ENCODE peak calls at places on chromosomes 13 and 19, in nine cellular contexts. N is K562, U is esophagus muscularis mucosa, A is GM12891, Y is H1, T is endothelial cell of umbilical vein, B is breast epithelium, W is HCT116, R is transverse colon. C is an unnamed sample.

GRCh38 chr13:111211789-111212516 is 96.8 kb downstream of the ARHGEF7 start:
- DNase-seq in Y (no peak), A (no peak), T (peak; percentile 55), U (no peak), B (no peak), R (no peak), W (no peak), N (no peak), C (no peak)

GRCh38 chr19:8585894-8586750 is 8.9 kb upstream of the MYO1F start:
- DNase-seq in A (no peak), B (no peak), T (no peak), Y (peak; percentile 99), U (no peak), R (peak; percentile 66), N (peak; percentile 79), W (peak; percentile 49), C (peak; percentile 61)

GRCh38 chr13:23656637-23657036 is 86.4 kb downstream of the TNFRSF19 start:
- DNase-seq in Y (no peak), A (peak; percentile 21), R (no peak), N (no peak), W (no peak), T (peak; percentile 48), B (no peak), U (no peak), C (no peak)

GRCh38 chr13:98896868-98897144 is 81.1 kb downstream of the DOCK9 start:
- DNase-seq in T (no peak), N (no peak), W (no peak), A (no peak), R (no peak), Y (no peak), U (no peak), B (no peak), C (no peak)

GRCh38 chr13:47457631-47458030 is 543.4 kb downstream of the SUCLA2 start:
- DNase-seq in U (no peak), Y (no peak), W (no peak), T (no peak), N (no peak), B (no peak), A (no peak), R (no peak), C (no peak)

GRCh38 chr13:103142091-103142594 is 75.9 kb upstream of the SLC10A2 start:
- DNase-seq in A (no peak), T (no peak), W (no peak), Y (no peak), U (no peak), B (no peak), R (no peak), N (no peak), C (no peak)

GRCh38 chr19:964761-965694 is 19.1 kb upstream of the WDR18 start:
- DNase-seq in B (no peak), U (no peak), Y (no peak), N (no peak), R (no peak), W (no peak), A (no peak), T (no peak), C (no peak)

GRCh38 chr19:56670961-56671612 is 470 bp downstream of the ZNF835 start:
- DNase-seq in U (no peak), R (no peak), Y (no peak), T (no peak), W (no peak), N (no peak), A (no peak), B (no peak), C (no peak)

GRCh38 chr13:79194272-79194671 is 211.8 kb downstream of the RBM26 start:
- DNase-seq in N (no peak), R (peak; percentile 8), U (no peak), A (peak; percentile 2), B (no peak), W (no peak), Y (no peak), T (no peak), C (no peak)

GRCh38 chr19:37551123-37551993 is 43.2 kb downstream of the ZNF571 start:
- DNase-seq in Y (no peak), N (peak; percentile 63), T (peak; percentile 57), B (no peak), U (no peak), W (no peak), R (peak; percentile 42), A (peak; percentile 77), C (no peak)

GRCh38 chr19:19627716-19628498 is at the start of gene LPAR2:
- DNase-seq in Y (peak; percentile 89), A (peak; percentile 97), R (peak; percentile 82), U (no peak), T (no peak), W (peak; percentile 24), B (peak; percentile 66), N (no peak), C (peak; percentile 87)

GRCh38 chr19:47651691-47652090 is 42.8 kb downstream of the BICRA start:
- DNase-seq in R (no peak), U (no peak), Y (no peak), W (no peak), A (no peak), T (no peak), B (no peak), N (no peak), C (no peak)

GRCh38 chr13:108263961-108264360 is 5.6 kb upstream of the TNFSF13B start:
- DNase-seq in U (no peak), A (no peak), W (no peak), R (no peak), B (no peak), Y (no peak), N (no peak), T (no peak), C (no peak)

GRCh38 chr13:36261976-36262375 is 35.6 kb downstream of the CCDC169 start:
- DNase-seq in W (no peak), Y (no peak), N (no peak), T (no peak), A (no peak), R (no peak), U (no peak), B (no peak), C (no peak)

GRCh38 chr13:36261011-36261410 is 36.6 kb downstream of the CCDC169 start:
- DNase-seq in T (no peak), N (no peak), B (no peak), Y (no peak), U (no peak), W (no peak), A (no peak), R (no peak), C (no peak)

GRCh38 chr13:36258831-36259230 is 38.8 kb downstream of the CCDC169 start:
- DNase-seq in U (no peak), N (no peak), T (no peak), Y (no peak), A (no peak), B (no peak), W (no peak), R (no peak), C (no peak)

DNA sequence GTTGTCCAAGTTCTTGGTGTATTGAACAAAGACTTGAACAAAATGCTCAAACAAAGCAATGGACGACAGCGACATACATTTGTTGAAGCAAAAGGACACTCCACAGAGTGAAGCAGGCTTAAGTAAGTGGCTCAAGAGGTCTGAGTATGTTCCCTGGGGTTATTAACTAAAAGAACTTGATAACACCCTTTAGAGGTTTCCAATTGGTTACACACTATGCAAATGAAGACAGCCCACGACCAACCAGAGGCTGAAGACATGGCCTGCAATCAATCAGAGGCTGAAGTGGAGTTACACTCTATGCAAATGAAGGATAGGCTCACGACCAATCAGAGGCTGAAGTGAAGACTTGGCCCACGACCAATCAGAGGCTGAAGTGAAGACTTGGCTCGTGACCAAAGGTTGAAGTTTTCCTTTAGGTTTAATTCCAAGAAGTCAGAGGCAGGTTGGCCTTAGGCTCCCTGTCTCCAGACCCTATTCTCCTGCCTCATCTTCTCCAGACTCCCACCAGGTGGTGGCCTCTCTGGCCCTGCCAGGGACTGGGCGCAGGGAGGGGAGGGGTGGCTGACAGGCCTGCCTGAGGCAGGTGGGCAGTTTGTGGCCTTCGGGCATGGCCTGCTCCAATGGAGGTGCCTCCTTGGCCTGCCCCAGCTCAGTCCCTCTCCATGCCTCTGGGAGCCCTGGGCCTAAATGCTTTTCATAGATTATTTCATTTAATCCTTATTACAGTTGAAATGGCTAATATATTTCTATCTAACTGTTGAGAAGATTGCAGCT is 38.1 kb downstream of the CCDC169 start:
- DNase-seq in A (no peak), N (no peak), B (no peak), T (no peak), R (no peak), W (no peak), U (no peak), Y (no peak), C (no peak)
- TF ChIP-seq POLR2AphosphoS5 in A (no peak), N (no peak), B (no peak), T (no peak), R (no peak), W (no peak), U (no peak), Y (no peak), C (no peak)

GRCh38 chr19:54631489-54631888 is 1.2 kb downstream of the LILRB1 start:
- DNase-seq in T (no peak), Y (no peak), B (no peak), W (no peak), U (peak; percentile 89), R (no peak), N (no peak), A (no peak), C (no peak)
- TF ChIP-seq POLR2A in T (no peak), Y (no peak), B (no peak), W (no peak), U (no peak), R (no peak), N (no peak), A (no peak), C (no peak)

GRCh38 chr13:49098198-49098597 is 121.9 kb upstream of the MLNR start:
- DNase-seq in A (no peak), N (no peak), W (peak; percentile 81), B (no peak), R (no peak), U (no peak), Y (no peak), T (peak; percentile 97), C (no peak)
- TF ChIP-seq POLR2AphosphoS5 in A (no peak), N (no peak), W (no peak), B (no peak), R (peak; percentile 48), U (peak; percentile 54), Y (no peak), T (peak; percentile 48), C (peak; percentile 78)

GRCh38 chr19:11237321-11237720 is 2.1 kb upstream of the ANGPTL8 start:
- DNase-seq in T (no peak), R (no peak), A (no peak), U (no peak), W (no peak), B (no peak), Y (no peak), N (no peak), C (no peak)

GRCh38 chr19:11238041-11238440 is 1.4 kb upstream of the ANGPTL8 start:
- DNase-seq in A (no peak), T (no peak), N (no peak), U (no peak), W (no peak), Y (no peak), B (no peak), R (no peak), C (no peak)

GRCh38 chr19:11238781-11239376 is 540 bp upstream of the ANGPTL8 start:
- DNase-seq in U (no peak), T (no peak), A (no peak), R (no peak), W (no peak), Y (no peak), B (no peak), N (no peak), C (no peak)

GRCh38 chr19:11240008-11240444 is 607 bp downstream of the ANGPTL8 start:
- DNase-seq in N (no peak), T (no peak), Y (no peak), U (no peak), R (no peak), A (no peak), B (no peak), W (no peak), C (no peak)

GRCh38 chr19:11239377-11240000 is at the start of gene ANGPTL8:
- DNase-seq in U (no peak), R (no peak), B (no peak), T (no peak), W (no peak), N (no peak), Y (no peak), A (no peak), C (no peak)
- TF ChIP-seq POLR2A in U (no peak), R (no peak), B (no peak), T (no peak), W (no peak), N (no peak), Y (no peak), A (no peak), C (no peak)